ENCODE peak calls at places on chromosomes 12 and 14, in ten cellular contexts. E is CD8-positive, alpha-beta T cell; Q is NT2/D1; D is naive B cell; K is GM18507; X is LoVo; V is GM03348; C is SHP77; B is K562; O is brain microvascular endothelial cell. I is an unnamed sample.

GRCh38 chr12:63889236-63889635 is 44.7 kb downstream of the SRGAP1 start:
- DNase-seq in Q (no peak), B (no peak), D (no peak), X (no peak), V (peak), O (peak), E (no peak), K (no peak), C (no peak), I (peak)

GRCh38 chr12:117228239-117228638 is 38.0 kb upstream of the FBXO21 start:
- DNase-seq in E (no peak), X (peak), V (no peak), D (no peak), C (no peak), B (no peak), O (peak), K (no peak), Q (no peak), I (no peak)

GRCh38 chr14:96166475-96167223 is 38.0 kb upstream of the BDKRB2 start:
- DNase-seq in E (peak), D (no peak), K (no peak), B (no peak), C (no peak), Q (no peak), O (no peak), X (peak), V (no peak), I (no peak)

GRCh38 chr14:99687284-99688209 is 3.4 kb downstream of the CYP46A1 start:
- DNase-seq in C (no peak), O (no peak), B (no peak), D (no peak), E (peak), Q (no peak), V (no peak), X (no peak), K (no peak), I (no peak)

GRCh38 chr14:76654573-76654955 is 106.7 kb upstream of the VASH1 start:
- DNase-seq in D (no peak), X (no peak), E (no peak), Q (no peak), O (no peak), K (no peak), V (no peak), C (peak), B (no peak), I (no peak)

GRCh38 chr14:99133563-99134332 is 138.2 kb downstream of the BCL11B start:
- DNase-seq in Q (no peak), K (no peak), C (no peak), X (no peak), B (no peak), D (no peak), V (peak), E (peak), O (no peak), I (no peak)

GRCh38 chr14:92253381-92253894 is 69.5 kb upstream of the SLC24A4 start:
- DNase-seq in D (no peak), K (no peak), X (no peak), C (no peak), V (no peak), Q (no peak), O (no peak), E (no peak), B (no peak), I (no peak)

GRCh38 chr14:25048170-25049126 is 1.5 kb downstream of the STXBP6 start:
- DNase-seq in E (no peak), C (no peak), D (no peak), O (no peak), Q (no peak), X (no peak), V (peak), B (peak), K (no peak), I (peak)

GRCh38 chr12:94879542-94879941 is 124.0 kb downstream of the NDUFA12 start:
- DNase-seq in K (no peak), V (no peak), X (peak), C (no peak), Q (no peak), D (no peak), E (no peak), O (no peak), B (peak), I (no peak)

GRCh38 chr12:69719336-69720316 is 19.0 kb upstream of the RAB3IP start:
- DNase-seq in D (no peak), C (no peak), V (no peak), O (no peak), E (no peak), K (no peak), X (no peak), Q (no peak), B (no peak), I (peak)

GRCh38 chr14:101507306-101508150 is 53.8 kb upstream of the DIO3 start:
- DNase-seq in V (no peak), E (no peak), Q (no peak), X (no peak), D (no peak), K (no peak), B (no peak), C (no peak), O (no peak), I (no peak)

GRCh38 chr12:153080-153746 is 60.7 kb downstream of the SLC6A12 start:
- DNase-seq in X (peak), Q (peak), V (peak), O (peak), K (peak), B (peak), D (peak), E (peak), C (peak), I (peak)

GRCh38 chr14:58765375-58765774 is 127.6 kb downstream of the DACT1 start:
- DNase-seq in K (no peak), C (peak), D (no peak), B (no peak), E (no peak), X (no peak), O (peak), V (no peak), Q (no peak), I (no peak)

GRCh38 chr14:104939666-104940410 is 15.2 kb downstream of the PLD4 start:
- DNase-seq in K (no peak), Q (no peak), V (no peak), O (no peak), B (no peak), D (no peak), X (no peak), C (no peak), E (no peak), I (no peak)

GRCh38 chr12:32277774-32278173 is 121.6 kb upstream of the FGD4 start:
- DNase-seq in C (no peak), K (no peak), Q (no peak), B (no peak), X (no peak), D (no peak), O (no peak), V (no peak), E (no peak), I (no peak)

GRCh38 chr14:74979029-74979428 is 23.6 kb upstream of the PGF start:
- DNase-seq in X (no peak), Q (no peak), B (no peak), D (no peak), C (no peak), E (no peak), O (no peak), K (no peak), V (no peak), I (no peak)

GRCh38 chr14:51546603-51547258 is 105.0 kb upstream of the FRMD6 start:
- DNase-seq in V (no peak), B (no peak), C (no peak), D (no peak), E (no peak), K (no peak), Q (no peak), O (no peak), X (no peak), I (no peak)

GRCh38 chr12:7142057-7142644 is 12.0 kb downstream of the CLSTN3 start:
- DNase-seq in V (peak), E (peak), X (peak), C (peak), Q (peak), B (peak), K (no peak), O (peak), D (peak), I (peak)

GRCh38 chr12:24172773-24173447 is 223.4 kb upstream of the SOX5 start:
- DNase-seq in K (no peak), Q (no peak), O (no peak), B (no peak), V (no peak), X (no peak), D (no peak), C (no peak), E (no peak), I (no peak)

GRCh38 chr14:82911930-82912329 is 1378.3 kb upstream of the SEL1L start:
- DNase-seq in D (no peak), V (no peak), Q (no peak), E (no peak), X (no peak), C (no peak), B (no peak), K (no peak), O (no peak), I (no peak)

GRCh38 chr12:109716092-109716479 is 2.5 kb downstream of the FAM222A start:
- DNase-seq in V (no peak), D (no peak), X (no peak), E (no peak), B (no peak), O (no peak), K (no peak), Q (no peak), C (no peak), I (no peak)

GRCh38 chr14:102759416-102759815 is 17.8 kb upstream of the TRAF3 start:
- DNase-seq in V (no peak), Q (no peak), C (no peak), X (no peak), E (no peak), D (no peak), B (no peak), O (no peak), K (no peak), I (peak)

GRCh38 chr12:42779186-42779859 is 189.8 kb upstream of the PRICKLE1 start:
- DNase-seq in X (no peak), V (peak), K (no peak), E (no peak), Q (no peak), O (no peak), B (no peak), C (no peak), D (no peak), I (peak)

I was measured in cardiac fibroblast.